ENCODE peak calls at places on chromosomes 7 and 10, in five cellular contexts. One of them, this sample, is unnamed.

GRCh38 chr7:93046641-93047040 is 71.1 kb downstream of the SAMD9 start:
- DNase-seq in DND-41: no peak
- DNase-seq in GM12865: no peak
- DNase-seq in A549: no peak
- DNase-seq in HFF-Myc: no peak
- DNase-seq in this sample: no peak

GRCh38 chr10:88792656-88793055 is 9.9 kb upstream of the LIPM start:
- DNase-seq in DND-41: no peak
- DNase-seq in GM12865: no peak
- DNase-seq in A549: no peak
- DNase-seq in HFF-Myc: no peak
- DNase-seq in this sample: peak; percentile 25

GRCh38 chr7:22114440-22114981 is 168.8 kb upstream of the CDCA7L start:
- DNase-seq in DND-41: no peak
- DNase-seq in GM12865: no peak
- DNase-seq in A549: no peak
- DNase-seq in HFF-Myc: no peak
- DNase-seq in this sample: no peak

GRCh38 chr10:123377883-123378282 is 223.7 kb downstream of the BUB3 start:
- DNase-seq in DND-41: no peak
- DNase-seq in GM12865: no peak
- DNase-seq in A549: no peak
- DNase-seq in HFF-Myc: no peak
- DNase-seq in this sample: no peak

GRCh38 chr10:12704488-12704887 is 297.0 kb downstream of the CCDC3 start:
- DNase-seq in DND-41: no peak
- DNase-seq in GM12865: no peak
- DNase-seq in A549: no peak
- DNase-seq in HFF-Myc: no peak
- DNase-seq in this sample: no peak

GRCh38 chr7:23200331-23200730 is 18.5 kb downstream of the NUP42 start:
- DNase-seq in DND-41: no peak
- DNase-seq in GM12865: no peak
- DNase-seq in A549: no peak
- DNase-seq in HFF-Myc: no peak
- DNase-seq in this sample: no peak

GRCh38 chr10:6143128-6143527 is 54.3 kb downstream of the RBM17 start:
- DNase-seq in DND-41: no peak
- DNase-seq in GM12865: no peak
- DNase-seq in A549: no peak
- DNase-seq in HFF-Myc: no peak
- DNase-seq in this sample: no peak

GRCh38 chr10:114684822-114685209 is 26.7 kb upstream of the ABLIM1 start:
- DNase-seq in DND-41: no peak
- DNase-seq in GM12865: no peak
- DNase-seq in A549: peak; percentile 60
- DNase-seq in HFF-Myc: no peak
- DNase-seq in this sample: peak; percentile 89

GRCh38 chr7:114929570-114929969 is 7.7 kb downstream of the MDFIC start:
- DNase-seq in DND-41: no peak
- DNase-seq in GM12865: no peak
- DNase-seq in A549: no peak
- DNase-seq in HFF-Myc: no peak
- DNase-seq in this sample: no peak

GRCh38 chr10:3919676-3920308 is 134.8 kb upstream of the KLF6 start:
- DNase-seq in DND-41: no peak
- DNase-seq in GM12865: no peak
- DNase-seq in A549: no peak
- DNase-seq in HFF-Myc: no peak
- DNase-seq in this sample: no peak

GRCh38 chr10:68516766-68517165 is 10.6 kb downstream of the SLC25A16 start:
- DNase-seq in DND-41: no peak
- DNase-seq in GM12865: no peak
- DNase-seq in A549: no peak
- DNase-seq in HFF-Myc: peak; percentile 52
- DNase-seq in this sample: no peak

GRCh38 chr7:2978403-2978802 is 65.3 kb downstream of the CARD11 start:
- DNase-seq in DND-41: no peak
- DNase-seq in GM12865: peak; percentile 95
- DNase-seq in A549: no peak
- DNase-seq in HFF-Myc: no peak
- DNase-seq in this sample: no peak

GRCh38 chr7:6160191-6160623 is 112.2 kb downstream of the CYTH3 start:
- DNase-seq in DND-41: no peak
- DNase-seq in GM12865: no peak
- DNase-seq in A549: peak; percentile 76
- DNase-seq in HFF-Myc: peak; percentile 26
- DNase-seq in this sample: no peak

GRCh38 chr7:106365252-106366005 is 80.6 kb upstream of the NAMPT start:
- DNase-seq in DND-41: no peak
- DNase-seq in GM12865: peak; percentile 68
- DNase-seq in A549: no peak
- DNase-seq in HFF-Myc: no peak
- DNase-seq in this sample: no peak

DNA sequence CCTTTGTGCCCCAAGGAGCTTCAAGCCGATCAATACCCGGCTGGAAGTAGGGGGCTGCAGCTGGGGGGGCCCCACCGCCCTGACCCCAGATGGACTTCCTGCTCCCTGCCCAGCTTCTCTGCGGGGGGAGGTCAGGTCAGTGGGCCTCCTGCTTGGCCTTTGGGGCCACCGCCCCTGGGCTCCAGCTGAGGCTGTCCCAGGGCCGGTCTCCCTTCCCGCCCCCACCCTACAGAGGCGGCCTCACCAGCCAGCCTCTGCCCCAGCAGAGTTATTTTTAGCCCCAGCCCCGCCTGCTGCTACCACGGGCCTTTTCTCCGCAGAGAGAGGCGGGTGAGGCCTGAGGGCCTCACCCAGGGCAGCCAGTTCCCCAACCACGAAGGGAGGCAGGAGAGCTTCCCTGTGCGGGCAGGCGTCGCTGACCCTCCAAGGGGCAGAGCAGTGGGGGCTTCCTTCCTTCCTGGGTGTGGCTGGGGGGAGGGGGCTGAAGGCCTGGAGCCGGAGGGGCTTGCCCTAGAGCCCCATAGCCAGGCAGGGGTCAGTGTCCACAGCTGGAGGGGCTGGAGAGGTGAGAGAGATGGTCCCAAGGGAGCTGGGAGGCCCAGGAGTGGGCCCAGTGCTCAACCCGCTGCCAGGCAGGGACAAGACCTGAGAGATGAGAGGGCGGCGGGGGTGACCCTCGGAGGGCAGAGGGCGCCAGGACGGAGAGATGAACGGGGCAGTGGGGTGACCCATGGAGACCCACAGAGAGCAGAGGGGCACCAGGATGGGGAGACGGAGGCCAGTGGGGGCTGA is 24.6 kb downstream of the PWWP2B start:
- DNase-seq in DND-41: no peak
- DNase-seq in GM12865: no peak
- DNase-seq in A549: peak; percentile 60
- DNase-seq in HFF-Myc: no peak
- DNase-seq in this sample: no peak
- H3K4me3 ChIP-seq in DND-41: no peak overlapping the region
- H3K4me3 ChIP-seq in GM12865: no peak overlapping the region
- H3K4me3 ChIP-seq in A549: no peak overlapping the region
- H3K4me3 ChIP-seq in HFF-Myc: no peak overlapping the region
- H3K4me3 ChIP-seq in this sample: no peak overlapping the region

GRCh38 chr7:12518920-12519681 is 51.4 kb upstream of the SCIN start:
- DNase-seq in DND-41: no peak
- DNase-seq in GM12865: peak; percentile 48
- DNase-seq in A549: peak; percentile 20
- DNase-seq in HFF-Myc: peak; percentile 1
- DNase-seq in this sample: no peak

GRCh38 chr7:12519682-12520009 is 50.9 kb upstream of the SCIN start:
- DNase-seq in DND-41: no peak
- DNase-seq in GM12865: no peak
- DNase-seq in A549: no peak
- DNase-seq in HFF-Myc: no peak
- DNase-seq in this sample: no peak

GRCh38 chr7:12529971-12530710 is 40.4 kb upstream of the SCIN start:
- DNase-seq in DND-41: no peak
- DNase-seq in GM12865: no peak
- DNase-seq in A549: no peak
- DNase-seq in HFF-Myc: no peak
- DNase-seq in this sample: no peak

DNA sequence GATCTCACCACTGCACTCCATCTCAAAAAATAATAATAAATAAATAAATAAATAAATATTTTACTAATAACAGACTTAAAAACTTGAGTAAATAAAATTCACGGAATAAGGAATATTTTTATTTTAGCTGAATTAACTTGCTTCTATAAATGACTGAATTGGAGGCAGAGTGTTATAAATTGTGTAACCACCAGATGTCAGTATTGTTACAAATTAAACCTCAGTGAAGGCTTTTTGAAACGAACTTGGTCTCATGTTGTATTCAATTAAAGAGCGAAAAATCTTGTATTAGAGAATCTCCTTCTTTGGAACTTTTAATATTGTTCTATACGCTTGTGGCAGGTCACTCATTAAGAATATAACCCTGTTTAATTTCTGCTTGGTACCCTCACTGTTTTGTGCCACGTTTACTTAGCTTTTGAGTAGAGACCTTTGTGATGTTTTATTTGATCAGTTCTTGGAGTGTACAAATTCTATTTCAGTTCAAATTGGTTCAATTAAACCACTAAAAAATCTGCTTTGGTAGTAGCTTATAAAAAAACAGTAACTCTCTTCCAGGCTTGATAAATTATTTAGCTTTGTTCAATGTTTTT is 45.6 kb upstream of the SCIN start:
- DNase-seq in DND-41: no peak
- DNase-seq in GM12865: peak; percentile 59
- DNase-seq in A549: peak; percentile 24
- DNase-seq in HFF-Myc: peak; percentile 31
- DNase-seq in this sample: peak; percentile 42
- TF ChIP-seq CTCF in DND-41: peak; percentile 66
- TF ChIP-seq CTCF in GM12865: peak; percentile 38
- TF ChIP-seq CTCF in A549: peak; percentile 86
- TF ChIP-seq CTCF in HFF-Myc: no peak
- TF ChIP-seq CTCF in this sample: peak; percentile 55

GRCh38 chr7:131556912-131557457 is 557 bp upstream of the PODXL start:
- DNase-seq in DND-41: no peak
- DNase-seq in GM12865: no peak
- DNase-seq in A549: no peak
- DNase-seq in HFF-Myc: no peak
- DNase-seq in this sample: no peak

GRCh38 chr7:131556055-131556911 is at the start of gene PODXL:
- DNase-seq in DND-41: peak; percentile 68
- DNase-seq in GM12865: peak; percentile 79
- DNase-seq in A549: peak; percentile 78
- DNase-seq in HFF-Myc: no peak
- DNase-seq in this sample: no peak

GRCh38 chr7:131555565-131556054 is 818 bp downstream of the PODXL start:
- DNase-seq in DND-41: no peak
- DNase-seq in GM12865: no peak
- DNase-seq in A549: no peak
- DNase-seq in HFF-Myc: no peak
- DNase-seq in this sample: no peak

GRCh38 chr7:131553906-131554305 is 2.5 kb downstream of the PODXL start:
- DNase-seq in DND-41: no peak
- DNase-seq in GM12865: no peak
- DNase-seq in A549: no peak
- DNase-seq in HFF-Myc: no peak
- DNase-seq in this sample: no peak

DNA sequence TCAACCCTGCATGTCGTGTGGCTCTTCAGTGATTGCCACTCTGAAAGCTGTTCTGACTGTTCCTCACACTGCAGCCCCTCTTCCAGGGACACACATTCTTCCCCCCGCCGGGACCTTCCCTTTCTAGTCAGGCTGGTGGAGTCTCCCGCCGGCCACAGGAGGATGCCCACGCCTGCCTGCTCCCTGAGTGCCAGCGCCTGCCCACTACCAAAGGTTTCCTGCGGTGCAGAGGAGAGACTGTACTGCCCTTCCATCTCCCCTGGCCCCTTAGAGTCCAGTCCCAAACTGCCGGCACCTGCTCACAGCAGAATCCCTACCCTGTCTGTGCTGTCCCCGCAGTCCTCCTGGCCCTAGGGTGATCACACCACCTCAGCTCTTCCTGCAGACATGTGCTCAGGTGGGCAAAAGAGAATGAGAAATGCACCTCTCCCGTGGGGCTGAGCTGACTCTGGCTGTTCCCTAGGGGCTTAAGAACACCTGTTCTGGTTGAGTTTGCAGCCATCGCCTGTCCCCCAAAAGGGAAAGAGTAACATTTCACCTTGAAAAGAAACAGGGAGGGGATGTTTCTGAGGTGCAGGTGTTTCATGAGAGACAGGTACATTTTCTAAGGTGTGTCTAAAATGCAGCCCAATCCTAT is 1.4 kb downstream of the PODXL start:
- DNase-seq in DND-41: no peak
- DNase-seq in GM12865: no peak
- DNase-seq in A549: no peak
- DNase-seq in HFF-Myc: no peak
- DNase-seq in this sample: no peak
- H3K4me3 ChIP-seq in DND-41: peak overlapping the region; percentile 56
- H3K4me3 ChIP-seq in GM12865: no peak overlapping the region
- H3K4me3 ChIP-seq in A549: peak overlapping the region; percentile 60
- H3K4me3 ChIP-seq in HFF-Myc: peak overlapping the region; percentile 41
- H3K4me3 ChIP-seq in this sample: no peak overlapping the region

GRCh38 chr10:125061557-125062243 is 98.7 kb downstream of the CTBP2 start:
- DNase-seq in DND-41: no peak
- DNase-seq in GM12865: peak; percentile 53
- DNase-seq in A549: no peak
- DNase-seq in HFF-Myc: no peak
- DNase-seq in this sample: no peak

GRCh38 chr10:125060038-125060437 is 100.3 kb downstream of the CTBP2 start:
- DNase-seq in DND-41: no peak
- DNase-seq in GM12865: no peak
- DNase-seq in A549: no peak
- DNase-seq in HFF-Myc: no peak
- DNase-seq in this sample: no peak

GRCh38 chr10:125060486-125060850 is 99.9 kb downstream of the CTBP2 start:
- DNase-seq in DND-41: no peak
- DNase-seq in GM12865: no peak
- DNase-seq in A549: no peak
- DNase-seq in HFF-Myc: no peak
- DNase-seq in this sample: peak; percentile 48

GRCh38 chr10:125062244-125063208 is 97.8 kb downstream of the CTBP2 start:
- DNase-seq in DND-41: no peak
- DNase-seq in GM12865: no peak
- DNase-seq in A549: no peak
- DNase-seq in HFF-Myc: no peak
- DNase-seq in this sample: no peak

GRCh38 chr10:125060851-125061556 is 99.4 kb downstream of the CTBP2 start:
- DNase-seq in DND-41: peak; percentile 56
- DNase-seq in GM12865: peak; percentile 50
- DNase-seq in A549: peak; percentile 64
- DNase-seq in HFF-Myc: no peak
- DNase-seq in this sample: no peak
- TF ChIP-seq CTCF in DND-41: peak; percentile 73
- TF ChIP-seq CTCF in GM12865: peak; percentile 38
- TF ChIP-seq CTCF in A549: peak; percentile 70
- TF ChIP-seq CTCF in HFF-Myc: peak; percentile 84
- TF ChIP-seq CTCF in this sample: peak; percentile 87

This sample was measured in epithelial cell of proximal tubule.